ENCODE peak calls at places on chromosomes 16 and 17, in nine cellular contexts. T, Y, E, H, M, V, I, C and D are unnamed samples.
A peak's percentile ranks its signal among the peaks of the same experiment; 100 is the strongest.

GRCh38 chr17:18951941-18952842 is at the start of gene SLC5A10:
- DNase-seq in T (no peak), Y (no peak), E (no peak), H (no peak), M (no peak), V (no peak), I (no peak), C (no peak), D (peak; percentile 70)

GRCh38 chr17:82902972-82903874 is 63.4 kb upstream of the ZNF750 start:
- DNase-seq in T (no peak), Y (no peak), E (no peak), H (no peak), M (no peak), V (no peak), I (no peak), C (no peak), D (no peak)

GRCh38 chr17:9121186-9121820 is 100.0 kb downstream of the NTN1 start:
- DNase-seq in T (no peak), Y (no peak), E (no peak), H (no peak), M (no peak), V (no peak), I (no peak), C (peak; percentile 38), D (no peak)

GRCh38 chr16:87505834-87506233 is 13.0 kb upstream of the ZCCHC14 start:
- DNase-seq in T (no peak), Y (no peak), E (no peak), H (no peak), M (no peak), V (no peak), I (no peak), C (no peak), D (no peak)

GRCh38 chr17:30225919-30226553 is 9.5 kb downstream of the SLC6A4 start:
- DNase-seq in T (no peak), Y (no peak), E (no peak), H (no peak), M (no peak), V (no peak), I (no peak), C (no peak), D (no peak)

GRCh38 chr17:50560931-50561750 is 626 bp downstream of the CACNA1G start:
- DNase-seq in T (no peak), Y (no peak), E (no peak), H (no peak), M (no peak), V (no peak), I (no peak), C (no peak), D (peak; percentile 51)

GRCh38 chr16:87780385-87780989 is 14.7 kb upstream of the KLHDC4 start:
- DNase-seq in T (peak; percentile 12), Y (peak; percentile 8), E (peak; percentile 81), H (no peak), M (peak; percentile 75), V (no peak), I (peak; percentile 15), C (no peak), D (no peak)

GRCh38 chr16:30084816-30085159 is 6.9 kb downstream of the TBX6 start:
- DNase-seq in T (no peak), Y (no peak), E (no peak), H (no peak), M (no peak), V (no peak), I (no peak), C (no peak), D (no peak)

GRCh38 chr17:11625878-11626277 is 27.6 kb downstream of the DNAH9 start:
- DNase-seq in T (no peak), Y (no peak), E (no peak), H (no peak), M (no peak), V (no peak), I (no peak), C (no peak), D (no peak)

GRCh38 chr17:34318474-34318873 is 761 bp upstream of the CCL8 start:
- DNase-seq in T (no peak), Y (no peak), E (peak; percentile 59), H (no peak), M (no peak), V (no peak), I (no peak), C (no peak), D (peak; percentile 73)

GRCh38 chr17:69575346-69575761 is 160.9 kb downstream of the MAP2K6 start:
- DNase-seq in T (no peak), Y (no peak), E (no peak), H (no peak), M (peak; percentile 6), V (no peak), I (no peak), C (no peak), D (no peak)

GRCh38 chr16:87160218-87160617 is 157.0 kb downstream of the C16orf95 start:
- DNase-seq in T (no peak), Y (no peak), E (no peak), H (no peak), M (peak; percentile 7), V (no peak), I (no peak), C (no peak), D (no peak)

GRCh38 chr17:81386141-81386645 is 9.1 kb upstream of the BAHCC1 start:
- DNase-seq in T (no peak), Y (no peak), E (no peak), H (no peak), M (no peak), V (no peak), I (no peak), C (no peak), D (peak; percentile 64)

GRCh38 chr16:13231365-13231764 is 330.0 kb downstream of the SHISA9 start:
- DNase-seq in T (no peak), Y (no peak), E (no peak), H (no peak), M (no peak), V (no peak), I (no peak), C (no peak), D (no peak)

GRCh38 chr16:49700928-49701685 is 154.8 kb downstream of the ZNF423 start:
- DNase-seq in T (no peak), Y (no peak), E (no peak), H (no peak), M (no peak), V (no peak), I (no peak), C (no peak), D (no peak)

GRCh38 chr17:60586288-60586974 is 13.6 kb upstream of the PPM1D start:
- DNase-seq in T (no peak), Y (no peak), E (no peak), H (no peak), M (peak; percentile 12), V (no peak), I (no peak), C (no peak), D (peak; percentile 67)

GRCh38 chr16:88634141-88634993 is 4.0 kb upstream of the IL17C start:
- DNase-seq in T (peak; percentile 53), Y (peak; percentile 12), E (peak; percentile 82), H (peak; percentile 84), M (no peak), V (peak; percentile 33), I (no peak), C (no peak), D (peak; percentile 85)

GRCh38 chr17:44848257-44848795 is 643 bp downstream of the HIGD1B start:
- DNase-seq in T (no peak), Y (no peak), E (no peak), H (no peak), M (no peak), V (no peak), I (no peak), C (no peak), D (no peak)

GRCh38 chr17:12927541-12928425 is 90.0 kb downstream of the ELAC2 start:
- DNase-seq in T (no peak), Y (no peak), E (no peak), H (no peak), M (no peak), V (no peak), I (no peak), C (no peak), D (no peak)

GRCh38 chr17:76480676-76481075 is 13.3 kb downstream of the AANAT start:
- DNase-seq in T (no peak), Y (no peak), E (no peak), H (no peak), M (peak; percentile 27), V (no peak), I (no peak), C (no peak), D (no peak)

GRCh38 chr17:65191805-65192740 is 54.9 kb downstream of the RGS9 start:
- DNase-seq in T (no peak), Y (no peak), E (no peak), H (no peak), M (no peak), V (no peak), I (no peak), C (no peak), D (no peak)

GRCh38 chr16:19781196-19781595 is 63.1 kb downstream of the IQCK start:
- DNase-seq in T (no peak), Y (no peak), E (no peak), H (no peak), M (no peak), V (no peak), I (no peak), C (no peak), D (no peak)